ENCODE peak calls at places on chromosomes 6 and 20, in ten cellular contexts. G is adrenal gland; L is naive thymus-derived CD4-positive, alpha-beta T cell; C is tibial nerve; W is NT2/D1; B is heart left ventricle; E is GM23248; Y is psoas muscle; X is right atrium auricular region; Q is PC-9. N is an unnamed sample.
A peak's percentile ranks its signal among the peaks of the same experiment; 100 is the strongest.

GRCh38 chr6:105189026-105189680 is 9.3 kb upstream of the POPDC3 start:
- DNase-seq in G (no peak), L (no peak), C (no peak), W (no peak), B (no peak), E (no peak), Y (no peak), X (no peak), Q (no peak), N (no peak)

GRCh38 chr6:41503841-41504525 is 42.2 kb upstream of the FOXP4 start:
- DNase-seq in G (no peak), L (no peak), C (no peak), W (no peak), B (no peak), E (peak; percentile 34), Y (peak; percentile 25), X (no peak), Q (no peak), N (peak; percentile 92)

GRCh38 chr6:12014027-12014872 is 2.1 kb downstream of the HIVEP1 start:
- DNase-seq in G (peak; percentile 38), L (no peak), C (no peak), W (no peak), B (no peak), E (peak; percentile 73), Y (no peak), X (no peak), Q (peak; percentile 96), N (peak; percentile 82)

GRCh38 chr20:18466894-18467678 is at the start of the genes DZANK1 and POLR3F:
- DNase-seq in G (peak; percentile 97), L (peak; percentile 93), C (peak; percentile 91), W (peak; percentile 89), B (peak; percentile 97), E (peak; percentile 99), Y (peak; percentile 97), X (peak; percentile 96), Q (peak; percentile 86), N (peak; percentile 98)

GRCh38 chr6:27541932-27542297 is 69.0 kb upstream of the ZNF184 start:
- DNase-seq in G (no peak), L (no peak), C (no peak), W (no peak), B (no peak), E (no peak), Y (no peak), X (no peak), Q (no peak), N (no peak)

GRCh38 chr6:68635706-68636513 is 828 bp downstream of the ADGRB3 start:
- DNase-seq in G (no peak), L (no peak), C (no peak), W (no peak), B (peak; percentile 62), E (peak; percentile 30), Y (no peak), X (no peak), Q (no peak), N (peak; percentile 10)

GRCh38 chr20:1402149-1402548 is 9.3 kb upstream of the FKBP1A start:
- DNase-seq in G (no peak), L (no peak), C (no peak), W (no peak), B (no peak), E (peak; percentile 44), Y (no peak), X (no peak), Q (peak; percentile 55), N (no peak)

GRCh38 chr6:33885121-33886057 is 81.6 kb upstream of the MLN start:
- DNase-seq in G (no peak), L (no peak), C (no peak), W (no peak), B (no peak), E (peak; percentile 89), Y (no peak), X (no peak), Q (no peak), N (peak; percentile 37)

GRCh38 chr20:4108495-4109306 is 93.3 kb upstream of the RNF24 start:
- DNase-seq in G (peak; percentile 63), L (peak; percentile 61), C (no peak), W (peak; percentile 84), B (no peak), E (peak; percentile 86), Y (peak; percentile 47), X (peak; percentile 68), Q (peak; percentile 68), N (peak; percentile 73)

GRCh38 chr20:4110885-4111284 is 95.5 kb upstream of the RNF24 start:
- DNase-seq in G (no peak), L (no peak), C (no peak), W (no peak), B (no peak), E (no peak), Y (no peak), X (no peak), Q (no peak), N (no peak)

GRCh38 chr20:4111440-4112411 is 96.4 kb upstream of the RNF24 start:
- DNase-seq in G (no peak), L (no peak), C (no peak), W (no peak), B (no peak), E (no peak), Y (no peak), X (no peak), Q (no peak), N (no peak)

GRCh38 chr20:4109587-4109986 is 94.2 kb upstream of the RNF24 start:
- DNase-seq in G (no peak), L (no peak), C (no peak), W (no peak), B (no peak), E (peak; percentile 26), Y (no peak), X (no peak), Q (peak; percentile 88), N (no peak)

DNA sequence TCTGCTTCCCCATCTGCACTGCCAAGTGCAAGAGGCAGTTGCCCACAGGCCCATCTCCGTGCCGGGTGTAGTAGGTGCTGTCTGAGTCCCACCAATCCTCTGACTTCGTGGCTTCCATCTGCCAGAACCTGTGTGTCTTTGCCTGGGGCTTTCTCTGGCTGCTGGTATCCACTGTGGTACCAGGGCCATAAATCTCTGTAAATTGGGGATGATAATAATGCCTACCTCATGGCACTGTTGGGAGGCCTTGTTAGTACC is 93.9 kb upstream of the RNF24 start:
- DNase-seq in G (no peak), L (no peak), C (no peak), W (no peak), B (no peak), E (no peak), Y (no peak), X (no peak), Q (no peak), N (no peak)
- H3K4me1 ChIP-seq in G (peaks cover 8% of the 10 kb centered on the region), L (no peaks in the 10 kb centered on the region), C (peaks cover 3% of the 10 kb centered on the region), W (peaks cover 5% of the 10 kb centered on the region), B (peaks cover 19% of the 10 kb centered on the region), E (peaks cover 5% of the 10 kb centered on the region), Y (peaks cover 6% of the 10 kb centered on the region), X (no peaks in the 10 kb centered on the region), Q (peaks cover 35% of the 10 kb centered on the region), N (no peaks in the 10 kb centered on the region)

GRCh38 chr6:139852067-139852466 is 477.6 kb upstream of the CITED2 start:
- DNase-seq in G (no peak), L (no peak), C (no peak), W (no peak), B (no peak), E (no peak), Y (no peak), X (no peak), Q (no peak), N (no peak)

GRCh38 chr6:139847322-139847797 is 472.9 kb upstream of the CITED2 start:
- DNase-seq in G (no peak), L (no peak), C (no peak), W (no peak), B (no peak), E (peak; percentile 12), Y (no peak), X (no peak), Q (no peak), N (no peak)

GRCh38 chr6:139853302-139853992 is 479.0 kb upstream of the CITED2 start:
- DNase-seq in G (no peak), L (no peak), C (no peak), W (no peak), B (no peak), E (peak; percentile 66), Y (no peak), X (no peak), Q (no peak), N (no peak)

GRCh38 chr6:139852484-139853140 is 478.2 kb upstream of the CITED2 start:
- DNase-seq in G (no peak), L (no peak), C (no peak), W (no peak), B (no peak), E (peak; percentile 69), Y (no peak), X (no peak), Q (no peak), N (no peak)

DNA sequence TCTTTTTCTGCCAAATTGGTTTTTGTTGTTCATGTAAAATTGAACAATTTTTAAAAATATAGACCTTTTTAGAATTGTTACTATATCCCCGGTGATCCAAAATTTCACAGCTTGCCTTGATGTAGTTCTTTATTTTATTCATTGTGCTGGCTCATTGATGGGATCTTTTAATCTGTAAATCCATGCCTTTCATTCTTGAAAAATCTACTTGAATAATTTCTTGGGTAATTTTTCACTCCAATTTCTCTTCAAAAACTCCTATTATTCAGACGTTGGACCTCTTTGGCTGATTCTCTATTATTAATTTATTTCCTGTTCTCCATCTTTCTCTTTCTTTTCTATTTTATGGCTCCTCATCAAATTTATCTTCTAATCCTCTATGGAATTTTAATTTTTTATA is 476.1 kb upstream of the CITED2 start:
- DNase-seq in G (no peak), L (no peak), C (no peak), W (no peak), B (no peak), E (no peak), Y (no peak), X (no peak), Q (no peak), N (no peak)
- H3K4me3 ChIP-seq in G (no peak overlapping the region), L (no peak overlapping the region), C (no peak overlapping the region), W (no peak overlapping the region), B (no peak overlapping the region), E (no peak overlapping the region), Y (no peak overlapping the region), X (no peak overlapping the region), Q (no peak overlapping the region), N (no peak overlapping the region)

GRCh38 chr6:82217014-82217621 is 30.4 kb downstream of the IBTK start:
- DNase-seq in G (no peak), L (no peak), C (no peak), W (no peak), B (no peak), E (no peak), Y (no peak), X (no peak), Q (no peak), N (no peak)

GRCh38 chr6:82216549-82216948 is 31.0 kb downstream of the IBTK start:
- DNase-seq in G (no peak), L (no peak), C (no peak), W (no peak), B (no peak), E (no peak), Y (no peak), X (no peak), Q (no peak), N (no peak)

GRCh38 chr6:82220167-82220566 is 27.4 kb downstream of the IBTK start:
- DNase-seq in G (no peak), L (no peak), C (no peak), W (no peak), B (no peak), E (no peak), Y (no peak), X (no peak), Q (no peak), N (no peak)
- H3K27me3 ChIP-seq in G (no peaks in the 10 kb centered on the region), L (no peaks in the 10 kb centered on the region), C (no peaks in the 10 kb centered on the region), W (no peaks in the 10 kb centered on the region), B (no peaks in the 10 kb centered on the region), E (no peaks in the 10 kb centered on the region), Y (no peaks in the 10 kb centered on the region), X (no peaks in the 10 kb centered on the region), Q (no peaks in the 10 kb centered on the region), N (no peaks in the 10 kb centered on the region)

GRCh38 chr6:53165333-53165732 is 16.7 kb upstream of the GCM1 start:
- DNase-seq in G (no peak), L (no peak), C (no peak), W (no peak), B (no peak), E (peak; percentile 18), Y (no peak), X (no peak), Q (no peak), N (no peak)
- H3K4me1 ChIP-seq in G (no peaks in the 10 kb centered on the region), L (no peaks in the 10 kb centered on the region), C (no peaks in the 10 kb centered on the region), W (no peaks in the 10 kb centered on the region), B (no peaks in the 10 kb centered on the region), E (peaks cover 22% of the 10 kb centered on the region), Y (no peaks in the 10 kb centered on the region), X (no peaks in the 10 kb centered on the region), Q (peaks cover 53% of the 10 kb centered on the region), N (peaks cover 9% of the 10 kb centered on the region)

N was measured in SJSA1.